ENCODE peak calls at places on chromosomes 5 and 9, in five cellular contexts. G is tibial nerve, B is A549, E is upper lobe of left lung, K is stomach. C is an unnamed sample.

GRCh38 chr9:134933076-134933659 is 15.5 kb upstream of the FCN1 start:
- DNase-seq in G (no peak), K (no peak), E (no peak), B (no peak), C (no peak)

GRCh38 chr9:104606202-104606601 is 775 bp upstream of the OR13C2 start:
- DNase-seq in E (no peak), G (no peak), K (no peak), B (no peak), C (no peak)

GRCh38 chr5:36378551-36378950 is 76.8 kb upstream of the RANBP3L start:
- DNase-seq in E (no peak), G (no peak), K (no peak), B (no peak), C (no peak)

GRCh38 chr9:120578614-120579013 is 1.4 kb downstream of the CDK5RAP2 start:
- DNase-seq in G (no peak), K (no peak), E (no peak), B (no peak), C (no peak)

GRCh38 chr5:43609752-43610151 is 6.8 kb downstream of the NNT start:
- DNase-seq in E (no peak), B (no peak), G (no peak), K (no peak), C (no peak)

GRCh38 chr9:113368960-113369582 is 7.7 kb downstream of the HDHD3 start:
- DNase-seq in K (no peak), G (no peak), B (no peak), E (no peak), C (no peak)

GRCh38 chr5:139881145-139881733 is 85.6 kb downstream of the PSD2 start:
- DNase-seq in G (no peak), B (no peak), K (no peak), E (no peak), C (no peak)

GRCh38 chr5:131252824-131253171 is 11.1 kb upstream of the CDC42SE2 start:
- DNase-seq in G (no peak), B (no peak), K (peak; percentile 65), E (no peak), C (peak; percentile 70)

GRCh38 chr5:177233206-177233605 is 70.3 kb downstream of the RAB24 start:
- DNase-seq in G (no peak), K (no peak), E (no peak), B (no peak), C (no peak)

GRCh38 chr5:32100230-32100629 is 73.9 kb downstream of the GOLPH3 start:
- DNase-seq in G (no peak), K (no peak), B (no peak), E (no peak), C (peak; percentile 79)

GRCh38 chr9:110669439-110669838 is 848 bp downstream of the MUSK start:
- DNase-seq in B (no peak), E (no peak), G (no peak), K (no peak), C (no peak)

GRCh38 chr9:131954299-131954698 is 125.4 kb downstream of the MED27 start:
- DNase-seq in E (no peak), B (no peak), G (no peak), K (no peak), C (no peak)

GRCh38 chr5:34656001-34656699 is at the start of gene RAI14:
- DNase-seq in E (peak; percentile 95), K (peak; percentile 83), B (peak; percentile 89), G (peak; percentile 64), C (peak; percentile 94)
- TF ChIP-seq EP300 in E (no peak), K (no peak), B (no peak), G (no peak), C (no peak)

DNA sequence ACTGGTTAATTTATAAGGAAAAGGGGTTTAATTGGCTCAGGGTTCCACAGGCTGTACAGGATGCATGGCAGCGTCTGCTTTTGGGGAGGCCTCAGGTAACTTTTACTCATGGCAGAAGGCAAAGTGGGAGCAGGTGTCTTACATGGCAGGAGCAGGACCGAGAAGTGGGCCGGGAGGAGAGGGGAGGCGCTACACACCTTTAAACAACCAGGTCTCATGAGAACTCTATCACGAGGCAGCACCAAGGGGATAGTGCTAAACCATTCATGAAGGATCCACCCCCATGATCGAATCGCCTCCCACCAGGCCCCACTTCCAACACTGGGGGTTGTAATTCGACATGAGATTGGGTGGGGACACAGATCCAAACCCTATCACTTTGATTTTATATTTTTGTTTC is 21.7 kb downstream of the TMEM171 start:
- DNase-seq in E (no peak), K (no peak), G (no peak), B (no peak), C (no peak)
- TF ChIP-seq EP300 in E (no peak), K (no peak), G (no peak), B (no peak), C (no peak)

DNA sequence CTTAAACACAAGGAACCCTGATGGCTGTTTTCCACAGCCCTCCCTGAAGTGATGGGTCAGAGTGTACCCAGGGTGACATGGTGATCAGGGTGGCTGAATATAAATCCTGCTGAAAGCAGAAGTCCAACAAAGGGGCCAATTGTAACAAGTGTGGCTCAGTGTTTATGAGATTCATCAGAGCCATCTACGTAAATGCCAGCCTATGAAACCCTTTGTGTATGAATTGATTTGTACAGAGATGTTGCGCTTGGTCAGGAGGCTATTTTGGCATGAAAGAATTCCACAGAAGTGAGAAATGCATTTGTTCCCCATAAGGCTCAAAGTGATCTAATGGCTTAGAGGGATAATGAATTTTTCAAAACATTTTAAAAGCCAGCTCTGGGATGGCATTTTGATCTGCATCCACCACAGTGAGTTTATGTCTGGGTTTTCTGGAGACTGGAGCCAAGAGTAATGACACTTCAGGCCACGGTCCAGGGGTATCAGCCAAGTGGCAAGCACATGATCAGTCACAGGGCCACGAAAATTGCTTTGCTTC is 12.4 kb downstream of the PRUNE2 start:
- DNase-seq in E (no peak), B (no peak), G (no peak), K (no peak), C (peak; percentile 88)
- TF ChIP-seq EP300 in E (no peak), B (no peak), G (no peak), K (peak; percentile 92), C (peak; percentile 97)

GRCh38 chr9:107260437-107261081 is 22.5 kb upstream of the RAD23B start:
- DNase-seq in E (no peak), G (no peak), K (no peak), B (no peak), C (no peak)
- TF ChIP-seq EP300 in E (no peak), G (no peak), K (no peak), B (no peak), C (no peak)

DNA sequence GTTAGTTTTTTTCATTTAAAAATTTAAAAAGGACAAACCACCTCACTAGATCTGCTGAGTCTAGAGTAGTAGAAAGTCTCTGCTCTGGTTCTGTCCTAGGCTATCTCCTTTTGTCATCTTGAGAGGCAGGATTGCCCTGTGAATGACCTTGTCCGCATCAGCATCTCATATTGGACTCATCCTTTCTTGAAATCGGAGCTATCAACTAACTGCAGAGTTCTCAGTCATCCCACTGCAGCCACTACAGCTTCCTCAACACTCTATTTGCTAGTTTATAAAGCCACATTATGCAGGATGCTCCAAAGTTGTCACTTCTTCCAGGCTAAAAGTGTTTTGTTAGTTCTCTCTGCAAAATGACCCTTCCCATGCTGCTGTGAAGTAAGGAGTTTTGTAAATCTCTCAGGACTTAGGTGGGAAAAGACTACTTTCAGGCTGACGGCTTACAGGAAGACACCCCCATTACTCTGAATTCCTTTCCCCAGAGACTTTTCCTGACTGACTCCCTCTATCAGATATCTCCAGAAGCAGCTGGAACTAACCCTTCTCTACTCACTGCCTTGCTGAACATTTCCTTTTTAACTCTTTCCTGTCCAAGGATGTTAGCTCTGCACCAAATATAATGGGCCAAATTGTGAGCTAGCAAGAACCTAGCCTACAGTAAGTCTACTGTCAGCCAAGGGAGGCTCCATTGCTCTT is 257.6 kb downstream of the NFIB start:
- DNase-seq in B (no peak), E (no peak), G (no peak), K (no peak), C (no peak)
- TF ChIP-seq EP300 in B (no peak), E (no peak), G (no peak), K (no peak), C (no peak)

GRCh38 chr5:124662261-124662781 is 84.1 kb downstream of the ZNF608 start:
- DNase-seq in B (peak; percentile 27), K (no peak), G (no peak), E (no peak), C (no peak)
- TF ChIP-seq EP300 in B (no peak), K (no peak), G (no peak), E (no peak), C (no peak)